ENCODE peak calls at places on chromosomes 13 and 19, in ten cellular contexts. H, S, K, A, U, B, O, R, Q and E are unnamed samples.
A peak's percentile ranks its signal among the peaks of the same experiment; 100 is the strongest.

GRCh38 chr13:27353166-27353583 is 71.2 kb upstream of the GTF3A start:
- DNase-seq in H (no peak), S (no peak), K (peak; percentile 74), A (no peak), U (no peak), B (no peak), O (no peak), R (no peak), Q (no peak), E (no peak)

GRCh38 chr19:5341981-5342380 is 1.4 kb upstream of the PTPRS start:
- DNase-seq in H (no peak), S (no peak), K (no peak), A (no peak), U (no peak), B (no peak), O (no peak), R (no peak), Q (no peak), E (no peak)

GRCh38 chr13:51154029-51154555 is 43.0 kb upstream of the C13orf42 start:
- DNase-seq in H (no peak), S (no peak), K (no peak), A (peak; percentile 28), U (no peak), B (no peak), O (no peak), R (no peak), Q (no peak), E (no peak)

GRCh38 chr13:43511260-43511970 is 275.4 kb downstream of the ENOX1 start:
- DNase-seq in H (no peak), S (no peak), K (no peak), A (no peak), U (no peak), B (no peak), O (no peak), R (no peak), Q (no peak), E (no peak)

GRCh38 chr13:51286135-51287002 is 53.1 kb upstream of the SERPINE3 start:
- DNase-seq in H (peak; percentile 91), S (peak; percentile 78), K (peak; percentile 76), A (peak; percentile 96), U (peak; percentile 74), B (peak; percentile 32), O (peak; percentile 68), R (peak; percentile 77), Q (peak; percentile 74), E (peak; percentile 89)

GRCh38 chr19:46409146-46409545 is 4.2 kb downstream of the CCDC8 start:
- DNase-seq in H (no peak), S (no peak), K (no peak), A (peak; percentile 44), U (no peak), B (no peak), O (no peak), R (no peak), Q (no peak), E (no peak)

GRCh38 chr13:88063741-88064140 is 392.6 kb downstream of the SLITRK5 start:
- DNase-seq in H (no peak), S (no peak), K (peak; percentile 3), A (no peak), U (no peak), B (no peak), O (no peak), R (no peak), Q (no peak), E (no peak)

GRCh38 chr13:32581177-32581786 is 5.0 kb upstream of the PDS5B start:
- DNase-seq in H (peak; percentile 33), S (no peak), K (peak; percentile 44), A (no peak), U (no peak), B (no peak), O (no peak), R (no peak), Q (no peak), E (no peak)

GRCh38 chr13:102651892-102652291 is 43.0 kb downstream of the METTL21C start:
- DNase-seq in H (no peak), S (no peak), K (no peak), A (no peak), U (no peak), B (no peak), O (no peak), R (no peak), Q (peak; percentile 75), E (no peak)

GRCh38 chr19:3125900-3126524 is 9.8 kb upstream of the GNA15 start:
- DNase-seq in H (peak; percentile 88), S (peak; percentile 73), K (peak; percentile 65), A (peak; percentile 96), U (peak; percentile 58), B (peak; percentile 64), O (peak; percentile 50), R (no peak), Q (peak; percentile 43), E (no peak)

GRCh38 chr19:54107876-54108490 is 5.3 kb downstream of the NDUFA3 start:
- DNase-seq in H (peak; percentile 28), S (no peak), K (no peak), A (no peak), U (no peak), B (no peak), O (no peak), R (no peak), Q (no peak), E (no peak)

GRCh38 chr19:14405758-14406644 is 13.1 kb downstream of the DDX39A start:
- DNase-seq in H (peak; percentile 98), S (peak; percentile 89), K (peak; percentile 89), A (peak; percentile 100), U (peak; percentile 82), B (peak; percentile 87), O (peak; percentile 89), R (peak; percentile 87), Q (peak; percentile 78), E (peak; percentile 92)

GRCh38 chr13:107977175-107977574 is 238.2 kb downstream of the LIG4 start:
- DNase-seq in H (no peak), S (no peak), K (no peak), A (no peak), U (no peak), B (no peak), O (no peak), R (no peak), Q (no peak), E (no peak)

GRCh38 chr13:111202149-111202548 is 87.0 kb downstream of the ARHGEF7 start:
- DNase-seq in H (peak; percentile 39), S (no peak), K (no peak), A (peak; percentile 58), U (no peak), B (no peak), O (no peak), R (no peak), Q (no peak), E (no peak)

GRCh38 chr19:13463296-13463695 is 43.0 kb downstream of the CACNA1A start:
- DNase-seq in H (peak; percentile 76), S (no peak), K (peak; percentile 50), A (peak; percentile 88), U (peak; percentile 5), B (no peak), O (no peak), R (no peak), Q (no peak), E (peak; percentile 16)

GRCh38 chr13:85287528-85287927 is 511.7 kb downstream of the SLITRK6 start:
- DNase-seq in H (no peak), S (no peak), K (no peak), A (no peak), U (no peak), B (no peak), O (no peak), R (no peak), Q (no peak), E (no peak)

GRCh38 chr13:47794963-47795362 is 206.1 kb downstream of the SUCLA2 start:
- DNase-seq in H (peak; percentile 74), S (no peak), K (peak; percentile 29), A (no peak), U (no peak), B (no peak), O (no peak), R (no peak), Q (no peak), E (no peak)

GRCh38 chr13:71499235-71499634 is 367.8 kb downstream of the DACH1 start:
- DNase-seq in H (no peak), S (no peak), K (no peak), A (no peak), U (no peak), B (no peak), O (no peak), R (no peak), Q (no peak), E (no peak)

GRCh38 chr13:52646967-52647366 is 4.7 kb downstream of the HNRNPA1L2 start:
- DNase-seq in H (no peak), S (no peak), K (no peak), A (no peak), U (no peak), B (no peak), O (no peak), R (no peak), Q (no peak), E (no peak)

GRCh38 chr13:40801255-40802217 is 12.1 kb downstream of the SLC25A15 start:
- DNase-seq in H (no peak), S (no peak), K (no peak), A (no peak), U (no peak), B (no peak), O (no peak), R (no peak), Q (no peak), E (no peak)

GRCh38 chr19:34499155-34499834 is 17.7 kb downstream of the WTIP start:
- DNase-seq in H (no peak), S (no peak), K (no peak), A (no peak), U (no peak), B (no peak), O (no peak), R (no peak), Q (no peak), E (no peak)

GRCh38 chr13:112996671-112997091 is 27.7 kb downstream of the MCF2L start:
- DNase-seq in H (no peak), S (no peak), K (no peak), A (no peak), U (no peak), B (no peak), O (no peak), R (no peak), Q (no peak), E (no peak)
- H3K27ac ChIP-seq in H (no peak overlapping the region), S (no peak overlapping the region), K (no peak overlapping the region), A (no peak overlapping the region), U (no peak overlapping the region), B (no peak overlapping the region), O (no peak overlapping the region), R (no peak overlapping the region), Q (no peak overlapping the region), E (no peak overlapping the region)

GRCh38 chr19:10141973-10142372 is 22.3 kb upstream of the EIF3G start:
- DNase-seq in H (no peak), S (no peak), K (no peak), A (no peak), U (no peak), B (no peak), O (no peak), R (no peak), Q (no peak), E (no peak)
- H3K36me3 ChIP-seq in H (peaks cover 69% of the 10 kb centered on the region), S (peaks cover 48% of the 10 kb centered on the region), K (peaks cover 91% of the 10 kb centered on the region), A (peaks cover 93% of the 10 kb centered on the region), U (peaks cover 4% of the 10 kb centered on the region), B (peaks cover 67% of the 10 kb centered on the region), O (peaks cover 75% of the 10 kb centered on the region), R (peaks cover 100% of the 10 kb centered on the region), Q (no peaks in the 10 kb centered on the region), E (no peaks in the 10 kb centered on the region)

GRCh38 chr13:69418319-69418718 is 689.3 kb upstream of the ATXN8OS start:
- DNase-seq in H (peak; percentile 35), S (no peak), K (no peak), A (no peak), U (no peak), B (no peak), O (no peak), R (no peak), Q (no peak), E (no peak)
- H3K27ac ChIP-seq in H (no peak overlapping the region), S (no peak overlapping the region), K (no peak overlapping the region), A (no peak overlapping the region), U (no peak overlapping the region), B (no peak overlapping the region), O (no peak overlapping the region), R (no peak overlapping the region), Q (no peak overlapping the region), E (no peak overlapping the region)

GRCh38 chr19:40241809-40242384 is 15.4 kb upstream of the CCNP start:
- DNase-seq in H (no peak), S (peak; percentile 56), K (no peak), A (no peak), U (peak; percentile 83), B (no peak), O (no peak), R (peak; percentile 70), Q (peak; percentile 75), E (peak; percentile 93)
- H3K36me3 ChIP-seq in H (no peaks in the 10 kb centered on the region), S (peaks cover 5% of the 10 kb centered on the region), K (peaks cover 2% of the 10 kb centered on the region), A (peaks cover 38% of the 10 kb centered on the region), U (no peaks in the 10 kb centered on the region), B (peaks cover 40% of the 10 kb centered on the region), O (peaks cover 21% of the 10 kb centered on the region), R (peaks cover 43% of the 10 kb centered on the region), Q (no peaks in the 10 kb centered on the region), E (no peaks in the 10 kb centered on the region)